ENCODE peak calls at places on chromosomes 3 and 15, in four cellular contexts. One of them, this sample, is unnamed.

GRCh38 chr3:104878395-104878794 is 488.3 kb upstream of the ALCAM start:
- DNase-seq in NCI-H1417: no peak
- DNase-seq in heart left ventricle: no peak
- DNase-seq in stimulated activated CD4-positive, alpha-beta T cell treated with anti-CD3 and anti-CD28 coated beads, Interleukin-2, amount 100 ng/mL, for 48 hours: no peak
- DNase-seq in this sample: no peak

GRCh38 chr3:64023187-64023860 is at the start of gene PSMD6:
- DNase-seq in NCI-H1417: peak
- DNase-seq in stimulated activated CD4-positive, alpha-beta T cell treated with anti-CD3 and anti-CD28 coated beads, Interleukin-2, amount 100 ng/mL, for 48 hours: peak
- DNase-seq in heart left ventricle: peak
- DNase-seq in this sample: peak

GRCh38 chr3:62229908-62230307 is 143.4 kb downstream of the FEZF2 start:
- DNase-seq in stimulated activated CD4-positive, alpha-beta T cell treated with anti-CD3 and anti-CD28 coated beads, Interleukin-2, amount 100 ng/mL, for 48 hours: no peak
- DNase-seq in NCI-H1417: peak
- DNase-seq in heart left ventricle: no peak
- DNase-seq in this sample: no peak

GRCh38 chr3:183966361-183966791 is 51.3 kb downstream of the ABCC5 start:
- DNase-seq in stimulated activated CD4-positive, alpha-beta T cell treated with anti-CD3 and anti-CD28 coated beads, Interleukin-2, amount 100 ng/mL, for 48 hours: no peak
- DNase-seq in heart left ventricle: no peak
- DNase-seq in NCI-H1417: no peak
- DNase-seq in this sample: no peak

GRCh38 chr3:39638286-39638685 is 170.8 kb downstream of the MOBP start:
- DNase-seq in NCI-H1417: no peak
- DNase-seq in stimulated activated CD4-positive, alpha-beta T cell treated with anti-CD3 and anti-CD28 coated beads, Interleukin-2, amount 100 ng/mL, for 48 hours: no peak
- DNase-seq in heart left ventricle: no peak
- DNase-seq in this sample: no peak

GRCh38 chr3:180871901-180872300 is 40.6 kb upstream of the FXR1 start:
- DNase-seq in stimulated activated CD4-positive, alpha-beta T cell treated with anti-CD3 and anti-CD28 coated beads, Interleukin-2, amount 100 ng/mL, for 48 hours: no peak
- DNase-seq in NCI-H1417: no peak
- DNase-seq in heart left ventricle: no peak
- DNase-seq in this sample: no peak

GRCh38 chr3:99562990-99563607 is 75.3 kb upstream of the COL8A1 start:
- DNase-seq in NCI-H1417: no peak
- DNase-seq in heart left ventricle: no peak
- DNase-seq in stimulated activated CD4-positive, alpha-beta T cell treated with anti-CD3 and anti-CD28 coated beads, Interleukin-2, amount 100 ng/mL, for 48 hours: no peak
- DNase-seq in this sample: no peak

GRCh38 chr3:114221165-114221880 is 16.1 kb downstream of the ZNF80 start:
- DNase-seq in stimulated activated CD4-positive, alpha-beta T cell treated with anti-CD3 and anti-CD28 coated beads, Interleukin-2, amount 100 ng/mL, for 48 hours: no peak
- DNase-seq in heart left ventricle: no peak
- DNase-seq in NCI-H1417: no peak
- DNase-seq in this sample: no peak

GRCh38 chr3:11917051-11917450 is 70.4 kb upstream of the TAMM41 start:
- DNase-seq in stimulated activated CD4-positive, alpha-beta T cell treated with anti-CD3 and anti-CD28 coated beads, Interleukin-2, amount 100 ng/mL, for 48 hours: no peak
- DNase-seq in heart left ventricle: no peak
- DNase-seq in NCI-H1417: no peak
- DNase-seq in this sample: no peak

GRCh38 chr15:58212909-58213526 is 74.8 kb downstream of the AQP9 start:
- DNase-seq in stimulated activated CD4-positive, alpha-beta T cell treated with anti-CD3 and anti-CD28 coated beads, Interleukin-2, amount 100 ng/mL, for 48 hours: no peak
- DNase-seq in heart left ventricle: no peak
- DNase-seq in NCI-H1417: peak
- DNase-seq in this sample: peak